ENCODE peak calls at places on chromosomes 4 and X, in nine cellular contexts. S is stimulated activated CD8-positive, alpha-beta memory T cell treated with anti-CD3 and anti-CD28 coated beads, Interleukin-4, amount 100 ng/mL, for 4 hours; A is astrocyte of the spinal cord; Y is Daoy; V is IMR-90; K is substantia nigra; F is RWPE1; N is CD4-positive, CD25-positive, alpha-beta regulatory T cell; T is amniotic stem cell. M is an unnamed sample.

GRCh38 chr4:138595731-138596465 is 353.7 kb upstream of the SLC7A11 start:
- DNase-seq in T (no peak), K (no peak), A (peak), V (peak), F (no peak), S (no peak), N (no peak), Y (no peak), M (no peak)

GRCh38 chr4:52037730-52038108 is 380 bp downstream of the SGCB start:
- DNase-seq in Y (peak), S (no peak), K (peak), F (peak), V (peak), T (peak), A (peak), N (no peak), M (no peak)

GRCh38 chrX:103584606-103585005 is 709 bp upstream of the TCEAL4 start:
- DNase-seq in S (no peak), Y (no peak), V (no peak), K (no peak), F (no peak), A (peak), T (no peak), N (no peak), M (no peak)

GRCh38 chrX:109872021-109872730 is 130.7 kb upstream of the TMEM164 start:
- DNase-seq in A (peak), V (peak), S (no peak), T (no peak), K (no peak), F (no peak), Y (no peak), N (no peak), M (no peak)

GRCh38 chr4:125123710-125124109 is 191.0 kb upstream of the FAT4 start:
- DNase-seq in F (no peak), S (no peak), T (no peak), K (no peak), A (peak), N (no peak), V (peak), Y (no peak), M (no peak)

GRCh38 chr4:171186700-171187099 is 626.5 kb upstream of the GALNTL6 start:
- DNase-seq in F (no peak), A (no peak), T (no peak), V (no peak), Y (no peak), K (no peak), S (no peak), N (no peak), M (no peak)

GRCh38 chr4:55768291-55768690 is 51.3 kb upstream of the EXOC1L start:
- DNase-seq in A (peak), S (no peak), F (peak), Y (peak), K (no peak), N (no peak), T (peak), V (peak), M (peak)

GRCh38 chrX:22689290-22689689 is 310.5 kb upstream of the DDX53 start:
- DNase-seq in N (no peak), A (peak), K (no peak), T (no peak), S (no peak), F (no peak), Y (peak), V (peak), M (no peak)

GRCh38 chr4:120139392-120139791 is 72.7 kb upstream of the MAD2L1 start:
- DNase-seq in F (no peak), V (peak), T (no peak), S (no peak), A (no peak), Y (no peak), K (no peak), N (no peak), M (no peak)

GRCh38 chr4:127778102-127778501 is 4.0 kb upstream of the HSPA4L start:
- DNase-seq in K (no peak), A (no peak), N (no peak), T (no peak), Y (no peak), S (no peak), V (no peak), F (no peak), M (no peak)

GRCh38 chrX:1475881-1476280 is 23.2 kb upstream of the ASMTL start:
- DNase-seq in S (no peak), N (no peak), A (no peak), T (no peak), V (no peak), Y (no peak), K (no peak), F (no peak), M (no peak)

GRCh38 chr4:7062816-7063215 is 5.0 kb downstream of the GRPEL1 start:
- DNase-seq in S (no peak), F (no peak), V (no peak), T (no peak), K (no peak), Y (no peak), N (no peak), A (no peak), M (no peak)